ENCODE peak calls at places on chromosomes 5 and 9, in eight cellular contexts. H, R, W, K, Y, V, I and N are unnamed samples.
A peak's percentile ranks its signal among the peaks of the same experiment; 100 is the strongest.

GRCh38 chr5:107669543-107670027 is 1.2 kb downstream of the EFNA5 start:
- DNase-seq in W (peak; percentile 49), I (peak; percentile 92), Y (peak; percentile 76), R (no peak), K (no peak), H (peak; percentile 43), V (no peak), N (peak; percentile 37)

GRCh38 chr5:133830911-133831310 is 137.5 kb downstream of the C5orf15 start:
- DNase-seq in K (no peak), V (no peak), H (no peak), Y (no peak), W (no peak), R (no peak), I (no peak), N (no peak)

GRCh38 chr5:138653502-138653901 is 78.3 kb upstream of the HSPA9 start:
- DNase-seq in V (no peak), Y (no peak), H (peak; percentile 23), W (no peak), K (no peak), R (no peak), I (no peak), N (no peak)

GRCh38 chr9:114033397-114034103 is 44.5 kb downstream of the AMBP start:
- DNase-seq in V (peak; percentile 44), Y (peak; percentile 47), H (no peak), K (no peak), R (peak; percentile 27), I (peak; percentile 66), W (peak; percentile 48), N (peak; percentile 26)

GRCh38 chr5:1545798-1546355 is 22.1 kb upstream of the LPCAT1 start:
- DNase-seq in V (no peak), H (peak; percentile 87), Y (no peak), R (no peak), K (no peak), I (peak; percentile 83), W (no peak), N (peak; percentile 78)

GRCh38 chr5:132484386-132484715 is 6.2 kb downstream of the IRF1 start:
- DNase-seq in W (no peak), V (peak; percentile 20), I (no peak), R (no peak), H (no peak), Y (peak; percentile 10), K (no peak), N (no peak)

GRCh38 chr9:116944714-116945534 is 257.8 kb downstream of the TRIM32 start:
- DNase-seq in Y (no peak), K (no peak), R (no peak), I (no peak), V (no peak), W (no peak), H (peak; percentile 62), N (no peak)

GRCh38 chr9:33273266-33273971 is 8.6 kb downstream of the CHMP5 start:
- DNase-seq in K (no peak), W (no peak), Y (no peak), H (no peak), V (no peak), R (no peak), I (no peak), N (no peak)

GRCh38 chr9:128339761-128340690 is at the start of gene SLC27A4:
- DNase-seq in W (peak; percentile 80), R (peak; percentile 90), I (peak; percentile 99), V (peak; percentile 65), K (peak; percentile 76), Y (peak; percentile 78), H (peak; percentile 85), N (peak; percentile 78)

GRCh38 chr5:159605585-159605984 is 275.3 kb upstream of the IL12B start:
- DNase-seq in K (no peak), H (no peak), Y (peak; percentile 54), V (no peak), I (peak; percentile 27), R (no peak), W (no peak), N (peak; percentile 37)

GRCh38 chr5:543755-544674 is 19.8 kb upstream of the SLC9A3 start:
- DNase-seq in W (peak; percentile 26), K (no peak), Y (peak; percentile 43), I (peak; percentile 95), V (no peak), H (no peak), R (no peak), N (peak; percentile 60)

GRCh38 chr5:146111409-146111808 is 6.0 kb upstream of the PLAC8L1 start:
- DNase-seq in K (no peak), H (no peak), I (no peak), W (no peak), V (no peak), R (no peak), Y (no peak), N (no peak)

GRCh38 chr9:19252174-19252884 is 21.8 kb downstream of the DENND4C start:
- DNase-seq in V (no peak), R (no peak), I (no peak), K (no peak), W (no peak), Y (no peak), H (no peak), N (no peak)

GRCh38 chr9:76793784-76794431 is 29.7 kb downstream of the PCA3 start:
- DNase-seq in Y (no peak), H (no peak), R (no peak), I (no peak), W (no peak), K (no peak), V (no peak), N (no peak)

DNA sequence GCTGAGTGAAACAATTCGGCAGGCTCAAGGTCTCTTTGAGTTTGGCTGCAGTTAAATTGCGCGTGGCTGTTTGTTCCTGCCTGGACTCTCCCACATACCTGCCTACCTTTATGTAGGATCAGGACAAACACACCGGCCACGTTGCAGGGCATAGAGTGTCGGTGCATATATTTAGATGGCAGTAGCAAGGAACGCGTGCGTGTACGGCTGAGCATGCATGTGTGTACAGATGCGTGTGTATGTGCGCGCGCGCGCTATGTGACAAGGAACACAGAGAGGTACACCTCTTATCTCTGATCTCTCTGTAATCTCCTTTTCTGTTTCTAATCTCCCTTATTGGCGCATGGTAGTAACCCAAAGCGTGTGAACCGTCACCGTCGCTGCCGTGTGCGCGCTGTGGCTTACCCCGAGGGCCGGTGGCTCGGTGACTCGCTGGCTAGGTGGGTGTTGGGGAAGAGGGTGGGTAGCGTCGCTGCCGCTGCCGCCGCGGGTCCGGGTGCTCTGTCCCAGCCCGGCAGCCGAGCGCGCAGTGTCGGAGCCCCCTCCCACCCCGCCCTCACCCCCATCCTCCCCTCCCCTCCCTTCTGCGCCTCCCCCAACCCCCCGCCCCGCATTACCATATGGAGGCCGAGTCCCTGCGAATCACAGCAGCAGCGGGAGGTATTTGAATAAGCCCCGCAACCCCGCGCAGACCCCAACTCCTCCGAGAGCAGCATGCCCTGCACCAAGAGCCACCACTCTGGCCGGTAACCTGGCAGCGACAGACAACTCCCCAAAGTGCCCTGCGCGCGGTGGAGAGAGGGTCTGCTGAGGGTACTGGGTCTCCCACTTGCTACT is 204.8 kb downstream of the MEF2C start:
- DNase-seq in W (no peak), V (no peak), I (no peak), Y (no peak), H (no peak), K (no peak), R (no peak), N (no peak)
- H3K27ac ChIP-seq in W (no peak overlapping the region), V (no peak overlapping the region), I (no peak overlapping the region), Y (no peak overlapping the region), H (no peak overlapping the region), K (no peak overlapping the region), R (no peak overlapping the region), N (no peak overlapping the region)

GRCh38 chr5:172699999-172700685 is 59.1 kb downstream of the NEURL1B start:
- DNase-seq in I (peak; percentile 22), Y (peak; percentile 46), W (no peak), R (no peak), V (no peak), H (no peak), K (no peak), N (peak; percentile 53)

GRCh38 chr5:172703952-172704351 is 62.9 kb downstream of the NEURL1B start:
- DNase-seq in Y (no peak), V (no peak), W (no peak), K (no peak), R (no peak), I (no peak), H (no peak), N (no peak)

GRCh38 chr5:172699423-172699822 is 58.4 kb downstream of the NEURL1B start:
- DNase-seq in H (no peak), V (no peak), I (no peak), K (no peak), W (no peak), Y (no peak), R (no peak), N (no peak)

GRCh38 chr5:172701336-172702061 is 60.4 kb downstream of the NEURL1B start:
- DNase-seq in Y (no peak), I (peak; percentile 51), K (no peak), W (no peak), V (no peak), H (no peak), R (no peak), N (no peak)

DNA sequence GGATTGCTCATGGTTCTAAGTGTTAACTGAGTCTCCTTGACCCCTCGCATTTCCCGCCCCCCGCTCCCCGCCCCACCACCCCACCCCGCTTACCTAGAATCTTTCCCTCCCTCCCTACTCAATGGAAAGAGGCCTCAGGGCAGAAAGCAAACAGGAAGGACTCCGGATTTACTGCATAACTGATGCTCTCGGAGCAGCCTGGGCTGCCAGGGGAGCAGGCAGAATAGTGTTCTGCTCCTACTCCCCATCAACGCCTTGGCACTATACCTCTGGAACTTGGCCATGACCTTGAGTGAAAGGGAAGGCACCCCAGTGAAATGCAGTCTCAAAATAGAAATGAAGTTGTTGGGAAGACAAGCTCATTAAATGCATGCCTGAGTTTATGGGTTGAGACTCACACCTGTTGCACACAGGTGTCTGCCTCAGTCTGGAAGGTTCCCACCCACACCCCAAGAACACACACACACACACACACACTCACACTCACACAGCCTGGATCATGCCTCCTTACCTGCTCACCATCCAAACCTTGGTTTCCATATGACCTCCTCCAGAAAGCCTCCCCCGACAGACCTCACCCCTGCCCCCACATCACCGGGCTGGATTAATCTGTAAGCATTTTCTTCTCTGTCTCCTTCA is 59.7 kb downstream of the NEURL1B start:
- DNase-seq in I (peak; percentile 30), W (no peak), K (no peak), V (no peak), Y (peak; percentile 63), H (peak; percentile 25), R (no peak), N (no peak)
- H3K4me1 ChIP-seq in I (peaks cover 5% of the 10 kb centered on the region), W (peaks cover 37% of the 10 kb centered on the region), K (peaks cover 14% of the 10 kb centered on the region), V (peaks cover 8% of the 10 kb centered on the region), Y (peaks cover 21% of the 10 kb centered on the region), H (peaks cover 5% of the 10 kb centered on the region), R (peaks cover 8% of the 10 kb centered on the region), N (no peaks in the 10 kb centered on the region)

DNA sequence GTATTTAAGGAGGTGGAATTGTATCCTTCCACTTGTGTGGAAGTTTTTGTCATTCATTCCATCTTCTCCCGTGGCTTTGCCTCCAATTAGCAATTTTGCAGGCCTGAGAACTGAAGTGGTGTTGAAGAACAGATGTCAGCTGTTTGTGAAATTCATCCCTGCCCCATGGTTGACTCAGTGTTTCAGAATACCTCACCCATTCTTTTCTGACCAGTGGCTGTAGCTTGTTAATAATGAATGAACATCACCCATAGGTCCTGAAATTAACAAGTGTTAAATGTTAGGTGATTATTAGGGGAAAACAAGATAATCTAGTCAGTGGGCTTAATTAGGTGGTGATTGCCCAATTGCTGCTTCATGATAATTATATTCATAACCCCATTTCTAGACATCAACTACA is 11.7 kb downstream of the ZNF462 start:
- DNase-seq in I (no peak), H (no peak), Y (no peak), R (no peak), V (no peak), K (no peak), W (no peak), N (no peak)
- H3K27ac ChIP-seq in I (no peak overlapping the region), H (no peak overlapping the region), Y (peak overlapping the region; percentile 33), R (no peak overlapping the region), V (no peak overlapping the region), K (no peak overlapping the region), W (no peak overlapping the region), N (no peak overlapping the region)

GRCh38 chr5:89436464-89436863 is 553.5 kb upstream of the MEF2C start:
- DNase-seq in H (no peak), I (no peak), K (no peak), R (no peak), W (no peak), V (no peak), Y (no peak), N (no peak)
- H3K4me1 ChIP-seq in H (peaks cover 11% of the 10 kb centered on the region), I (peaks cover 14% of the 10 kb centered on the region), K (no peaks in the 10 kb centered on the region), R (no peaks in the 10 kb centered on the region), W (no peaks in the 10 kb centered on the region), V (no peaks in the 10 kb centered on the region), Y (peaks cover 5% of the 10 kb centered on the region), N (no peaks in the 10 kb centered on the region)